ENCODE peak calls at places on chromosome 1, in five cellular contexts. One of them, this sample, is unnamed.

GRCh38 chr1:27992271-27992670 is 32.5 kb downstream of the XKR8 start:
- DNase-seq in K562: no peak
- DNase-seq in HCT116: no peak
- DNase-seq in H1: no peak
- DNase-seq in GM12878: no peak
- DNase-seq in this sample: no peak

GRCh38 chr1:9438431-9439073 is 100.7 kb upstream of the SLC25A33 start:
- DNase-seq in K562: no peak
- DNase-seq in HCT116: no peak
- DNase-seq in H1: no peak
- DNase-seq in GM12878: no peak
- DNase-seq in this sample: no peak

GRCh38 chr1:97726386-97726785 is 194.4 kb downstream of the DPYD start:
- DNase-seq in K562: no peak
- DNase-seq in HCT116: no peak
- DNase-seq in H1: no peak
- DNase-seq in GM12878: no peak
- DNase-seq in this sample: no peak

GRCh38 chr1:91700332-91700731 is 185.6 kb downstream of the TGFBR3 start:
- DNase-seq in K562: no peak
- DNase-seq in HCT116: no peak
- DNase-seq in H1: no peak
- DNase-seq in GM12878: no peak
- DNase-seq in this sample: no peak

GRCh38 chr1:84062496-84062895 is 63.6 kb upstream of the TTLL7 start:
- DNase-seq in K562: no peak
- DNase-seq in HCT116: no peak
- DNase-seq in H1: no peak
- DNase-seq in GM12878: no peak
- DNase-seq in this sample: no peak

GRCh38 chr1:24536391-24536840 is 19.5 kb upstream of the NCMAP start:
- DNase-seq in K562: no peak
- DNase-seq in HCT116: peak
- DNase-seq in H1: no peak
- DNase-seq in GM12878: peak
- DNase-seq in this sample: no peak

GRCh38 chr1:231626535-231626950 is at the start of gene DISC1:
- DNase-seq in K562: peak
- DNase-seq in HCT116: peak
- DNase-seq in H1: peak
- DNase-seq in GM12878: no peak
- DNase-seq in this sample: peak

GRCh38 chr1:217181205-217181746 is 449.6 kb downstream of the GPATCH2 start:
- DNase-seq in K562: no peak
- DNase-seq in HCT116: no peak
- DNase-seq in H1: no peak
- DNase-seq in GM12878: no peak
- DNase-seq in this sample: no peak

GRCh38 chr1:113423826-113424225 is 33.5 kb downstream of the MAGI3 start:
- DNase-seq in K562: no peak
- DNase-seq in HCT116: no peak
- DNase-seq in H1: no peak
- DNase-seq in GM12878: no peak
- DNase-seq in this sample: no peak

GRCh38 chr1:6503884-6504602 is 12.6 kb upstream of the PLEKHG5 start:
- DNase-seq in K562: no peak
- DNase-seq in HCT116: no peak
- DNase-seq in H1: no peak
- DNase-seq in GM12878: no peak
- DNase-seq in this sample: no peak

DNA sequence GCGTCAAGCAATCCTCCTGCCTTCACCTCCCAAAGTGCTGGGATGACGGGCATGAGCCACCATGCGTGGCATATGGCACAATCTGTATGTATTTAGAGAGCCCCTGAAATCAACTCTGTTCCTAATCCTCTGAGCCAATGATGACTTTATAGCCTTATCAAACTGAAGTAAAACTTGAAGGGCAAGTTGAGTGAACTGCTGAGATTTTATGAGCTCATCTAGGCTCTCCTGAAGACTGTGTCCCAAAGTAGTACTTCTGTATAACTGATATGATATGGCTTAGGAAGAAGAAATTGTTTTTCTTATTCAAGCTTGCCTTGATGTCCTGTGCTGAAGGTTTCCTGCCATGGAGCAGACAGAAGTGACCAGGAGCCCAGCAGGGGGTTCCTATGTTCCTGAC is 23.7 kb upstream of the NKAIN1 start:
- DNase-seq in K562: no peak
- DNase-seq in HCT116: no peak
- DNase-seq in H1: no peak
- DNase-seq in GM12878: no peak
- DNase-seq in this sample: no peak
- H3K4me3 ChIP-seq in K562: no peak
- H3K4me3 ChIP-seq in HCT116: no peak
- H3K4me3 ChIP-seq in H1: no peak
- H3K4me3 ChIP-seq in GM12878: no peak
- H3K4me3 ChIP-seq in this sample: no peak

GRCh38 chr1:94396356-94396755 is 21.8 kb upstream of the ABCD3 start:
- DNase-seq in K562: peak
- DNase-seq in HCT116: no peak
- DNase-seq in H1: no peak
- DNase-seq in GM12878: no peak
- DNase-seq in this sample: peak

GRCh38 chr1:94406446-94406845 is 11.7 kb upstream of the ABCD3 start:
- DNase-seq in K562: no peak
- DNase-seq in HCT116: no peak
- DNase-seq in H1: no peak
- DNase-seq in GM12878: no peak
- DNase-seq in this sample: no peak

GRCh38 chr1:94398356-94398755 is 19.8 kb upstream of the ABCD3 start:
- DNase-seq in K562: no peak
- DNase-seq in HCT116: no peak
- DNase-seq in H1: no peak
- DNase-seq in GM12878: no peak
- DNase-seq in this sample: no peak

GRCh38 chr1:94399449-94399848 is 18.7 kb upstream of the ABCD3 start:
- DNase-seq in K562: no peak
- DNase-seq in HCT116: no peak
- DNase-seq in H1: no peak
- DNase-seq in GM12878: no peak
- DNase-seq in this sample: no peak

DNA sequence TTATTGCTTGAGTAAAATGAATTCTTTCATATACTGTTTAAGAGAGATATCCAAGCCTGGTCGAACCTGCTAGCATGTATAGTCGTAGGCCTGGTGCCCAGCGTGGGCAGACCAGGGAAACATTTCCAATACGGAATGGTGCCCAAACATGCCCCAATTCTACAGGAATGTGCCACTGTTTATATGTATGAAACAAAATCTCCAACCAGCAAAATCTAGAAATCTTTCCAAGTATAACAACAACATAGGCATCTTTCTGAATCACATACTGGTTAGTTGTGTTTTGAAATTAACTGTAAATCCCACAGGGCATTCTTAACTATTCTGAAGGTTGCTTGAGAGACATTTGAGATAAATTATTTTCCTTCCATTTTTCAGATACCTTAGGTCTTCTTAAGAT is 17.0 kb upstream of the ABCD3 start:
- DNase-seq in K562: no peak
- DNase-seq in HCT116: no peak
- DNase-seq in H1: no peak
- DNase-seq in GM12878: no peak
- DNase-seq in this sample: no peak
- TF ChIP-seq ZNF274 in K562: no peak
- TF ChIP-seq ZNF274 in HCT116: no peak
- TF ChIP-seq ZNF274 in H1: no peak
- TF ChIP-seq ZNF274 in GM12878: no peak
- TF ChIP-seq ZNF274 in this sample: no peak

DNA sequence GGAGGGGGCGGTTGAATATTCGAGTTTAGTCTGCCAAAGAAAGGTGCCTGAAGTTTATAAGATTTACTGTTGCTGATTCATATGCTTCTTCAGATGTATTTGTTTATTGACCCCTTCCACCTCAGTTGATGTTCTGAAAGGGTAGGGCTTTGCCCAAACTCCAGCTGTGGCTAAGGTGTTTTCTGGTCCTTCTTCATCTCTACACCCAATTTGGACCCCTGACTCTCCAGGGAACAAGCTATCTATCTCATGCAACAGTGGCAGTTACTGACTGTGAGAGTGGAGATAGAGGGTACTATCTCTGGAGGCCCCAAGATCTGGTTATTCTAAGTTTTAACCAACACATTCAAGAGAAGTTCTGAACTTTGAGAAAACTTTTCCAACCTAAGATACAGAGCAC is 12.6 kb upstream of the ALG14 start:
- DNase-seq in K562: peak
- DNase-seq in HCT116: no peak
- DNase-seq in H1: no peak
- DNase-seq in GM12878: no peak
- DNase-seq in this sample: no peak
- H3K9ac ChIP-seq in K562: no peak
- H3K9ac ChIP-seq in HCT116: no peak
- H3K9ac ChIP-seq in H1: no peak
- H3K9ac ChIP-seq in GM12878: no peak
- H3K9ac ChIP-seq in this sample: no peak

DNA sequence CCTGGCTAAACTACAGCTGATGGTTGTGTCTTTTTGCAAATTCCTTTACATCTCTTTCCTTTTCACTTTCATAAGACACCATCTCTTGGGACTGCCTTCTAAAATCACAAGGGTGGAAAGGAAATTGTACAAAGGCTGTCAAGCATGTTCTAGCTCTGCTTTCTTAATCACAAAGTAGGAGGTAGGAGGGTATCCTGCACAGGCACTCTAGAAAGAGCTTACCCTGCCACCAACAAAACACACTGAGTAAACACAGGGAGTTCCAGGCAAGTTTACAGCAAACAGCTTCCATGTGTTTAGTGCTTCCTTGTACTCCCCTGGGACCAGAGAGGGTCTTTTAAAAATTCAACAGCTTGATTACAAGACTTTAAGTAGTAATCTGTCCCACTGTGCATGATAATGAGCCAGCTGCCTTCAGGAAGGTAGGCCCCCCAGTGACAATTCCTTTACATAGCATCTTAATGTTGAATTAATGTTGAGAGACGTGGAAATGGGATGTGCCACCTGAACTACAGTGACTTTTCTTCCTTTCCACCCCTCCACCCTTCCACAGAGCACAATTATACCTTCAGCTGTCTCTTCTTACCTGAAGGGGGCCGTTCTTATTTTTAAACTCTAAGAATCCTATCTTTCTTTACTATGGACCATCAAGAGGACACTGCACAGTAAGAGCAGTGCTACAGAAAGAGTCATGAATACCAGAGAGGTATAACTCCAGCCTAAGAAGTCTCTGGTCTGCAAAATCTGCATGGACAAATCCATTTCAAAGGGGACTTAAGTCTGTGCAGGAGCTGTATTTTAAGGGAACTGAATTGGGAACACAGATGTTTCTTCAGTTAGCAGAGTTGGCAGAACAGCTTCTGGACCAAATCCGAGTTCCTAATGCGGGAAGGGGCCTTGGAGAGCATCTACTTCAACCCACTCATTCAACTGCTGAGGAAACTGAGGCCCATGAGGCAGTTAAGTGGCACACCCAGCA is 2.2 kb downstream of the PLPP3 start:
- DNase-seq in K562: peak
- DNase-seq in HCT116: peak
- DNase-seq in H1: no peak
- DNase-seq in GM12878: no peak
- DNase-seq in this sample: peak
- H3K4me3 ChIP-seq in K562: no peak
- H3K4me3 ChIP-seq in HCT116: no peak
- H3K4me3 ChIP-seq in H1: peak
- H3K4me3 ChIP-seq in GM12878: no peak
- H3K4me3 ChIP-seq in this sample: peak

This sample was measured in NT2/D1.